ENCODE peak calls at places on chromosomes 1 and 21, in eight cellular contexts. X, L, A, N, Q, H, S and K are unnamed samples.

GRCh38 chr21:20020032-20020431 is 978.2 kb upstream of the NCAM2 start:
- DNase-seq in A (no peak), L (no peak), H (no peak), S (no peak), Q (no peak), X (no peak), N (no peak), K (no peak)

GRCh38 chr1:67838180-67838912 is 5.1 kb upstream of the GNG12 start:
- DNase-seq in S (no peak), Q (no peak), A (no peak), N (no peak), X (no peak), H (peak; percentile 84), L (no peak), K (no peak)

GRCh38 chr21:39386194-39386593 is 37.3 kb upstream of the HMGN1 start:
- DNase-seq in X (no peak), Q (no peak), L (no peak), N (no peak), S (peak; percentile 73), A (no peak), H (no peak), K (no peak)

GRCh38 chr1:24963099-24963872 is 33.2 kb upstream of the RUNX3 start:
- DNase-seq in L (peak; percentile 65), H (no peak), A (no peak), S (no peak), N (no peak), X (no peak), Q (no peak), K (no peak)

GRCh38 chr1:165328136-165328535 is 28.4 kb downstream of the LMX1A start:
- DNase-seq in S (no peak), A (no peak), H (no peak), N (no peak), Q (no peak), L (no peak), X (no peak), K (no peak)

GRCh38 chr21:42156690-42157605 is 62.0 kb upstream of the ABCG1 start:
- DNase-seq in H (no peak), X (no peak), L (no peak), Q (no peak), S (peak; percentile 61), N (no peak), A (no peak), K (no peak)

GRCh38 chr1:57164584-57164983 is 198.8 kb upstream of the C8B start:
- DNase-seq in Q (no peak), X (no peak), N (no peak), H (no peak), S (no peak), A (no peak), L (no peak), K (no peak)

GRCh38 chr1:12063141-12064072 is at the start of gene TNFRSF8:
- DNase-seq in S (no peak), Q (no peak), H (peak; percentile 50), L (peak; percentile 44), N (no peak), X (no peak), A (no peak), K (no peak)

GRCh38 chr1:13943055-13943454 is 243.1 kb downstream of the PRDM2 start:
- DNase-seq in N (no peak), L (no peak), X (no peak), S (no peak), Q (no peak), H (no peak), A (no peak), K (no peak)

GRCh38 chr1:87588445-87588844 is 259.8 kb downstream of the LMO4 start:
- DNase-seq in S (no peak), N (no peak), Q (no peak), A (no peak), H (no peak), L (no peak), X (no peak), K (no peak)

GRCh38 chr1:33346921-33347649 is 26.2 kb upstream of the A3GALT2 start:
- DNase-seq in Q (peak; percentile 44), X (peak; percentile 40), N (no peak), L (no peak), A (no peak), S (no peak), H (peak; percentile 94), K (no peak)

GRCh38 chr1:170461362-170461761 is 70.6 kb upstream of the GORAB start:
- DNase-seq in X (no peak), Q (no peak), H (peak; percentile 86), N (no peak), A (no peak), S (no peak), L (no peak), K (no peak)

GRCh38 chr1:25068829-25069228 is 138.8 kb upstream of the RUNX3 start:
- DNase-seq in X (no peak), H (no peak), A (no peak), L (no peak), Q (no peak), S (peak; percentile 26), N (no peak), K (no peak)

GRCh38 chr1:224168859-224169380 is 14.1 kb upstream of the DEGS1 start:
- DNase-seq in Q (peak; percentile 35), N (no peak), S (no peak), L (no peak), H (peak; percentile 97), X (no peak), A (no peak), K (no peak)

GRCh38 chr1:24935615-24936484 is 5.8 kb upstream of the RUNX3 start:
- DNase-seq in X (no peak), Q (no peak), S (no peak), L (no peak), A (no peak), H (no peak), N (no peak), K (no peak)

GRCh38 chr1:225410036-225410435 is 17.8 kb downstream of the LBR start:
- DNase-seq in N (no peak), A (no peak), S (no peak), H (no peak), L (no peak), X (no peak), Q (no peak), K (no peak)

DNA sequence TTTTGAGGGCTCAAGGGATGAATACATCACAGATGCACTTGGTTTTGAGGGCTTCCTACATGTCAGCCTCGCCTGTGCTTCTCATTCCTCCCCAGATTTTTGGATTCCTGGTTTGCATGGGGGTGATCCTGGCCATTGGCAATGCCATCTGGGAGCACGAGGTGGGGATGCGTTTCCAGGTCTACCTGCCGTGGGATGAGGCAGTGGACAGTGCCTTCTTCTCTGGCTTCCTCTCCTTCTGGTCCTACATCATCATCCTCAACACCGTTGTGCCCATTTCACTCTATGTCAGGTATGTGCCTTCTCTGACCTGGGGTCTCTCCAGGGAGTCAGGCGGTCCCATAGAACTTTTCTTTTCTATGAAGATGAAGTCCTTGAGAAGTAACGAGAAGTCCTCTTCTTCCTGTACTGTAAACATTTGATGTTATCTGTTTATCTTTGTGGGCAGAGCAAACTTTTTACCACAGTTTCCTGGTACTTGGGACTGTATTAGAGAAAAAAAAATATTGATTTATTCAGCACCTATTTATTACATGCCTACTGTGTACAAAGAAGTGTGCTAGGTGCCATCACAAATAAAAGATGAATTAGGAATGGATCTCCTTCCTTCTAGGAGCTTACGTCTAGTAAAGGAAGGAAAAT is 12.0 kb downstream of the ATP8B2 start:
- DNase-seq in N (no peak), A (no peak), L (no peak), Q (no peak), S (no peak), H (no peak), X (no peak), K (no peak)
- H3K27ac ChIP-seq in N (no peak overlapping the region), A (peak overlapping the region; percentile 44), L (peak overlapping the region; percentile 36), Q (no peak overlapping the region), S (no peak overlapping the region), H (no peak overlapping the region), X (no peak overlapping the region), K (no peak overlapping the region)

GRCh38 chr1:94658221-94658620 is 116.7 kb upstream of the F3 start:
- DNase-seq in S (no peak), H (peak; percentile 81), L (no peak), Q (no peak), N (no peak), X (no peak), A (no peak), K (no peak)
- H3K27ac ChIP-seq in S (no peak overlapping the region), H (no peak overlapping the region), L (no peak overlapping the region), Q (no peak overlapping the region), N (no peak overlapping the region), X (peak overlapping the region; percentile 46), A (peak overlapping the region; percentile 55), K (peak overlapping the region; percentile 96)

DNA sequence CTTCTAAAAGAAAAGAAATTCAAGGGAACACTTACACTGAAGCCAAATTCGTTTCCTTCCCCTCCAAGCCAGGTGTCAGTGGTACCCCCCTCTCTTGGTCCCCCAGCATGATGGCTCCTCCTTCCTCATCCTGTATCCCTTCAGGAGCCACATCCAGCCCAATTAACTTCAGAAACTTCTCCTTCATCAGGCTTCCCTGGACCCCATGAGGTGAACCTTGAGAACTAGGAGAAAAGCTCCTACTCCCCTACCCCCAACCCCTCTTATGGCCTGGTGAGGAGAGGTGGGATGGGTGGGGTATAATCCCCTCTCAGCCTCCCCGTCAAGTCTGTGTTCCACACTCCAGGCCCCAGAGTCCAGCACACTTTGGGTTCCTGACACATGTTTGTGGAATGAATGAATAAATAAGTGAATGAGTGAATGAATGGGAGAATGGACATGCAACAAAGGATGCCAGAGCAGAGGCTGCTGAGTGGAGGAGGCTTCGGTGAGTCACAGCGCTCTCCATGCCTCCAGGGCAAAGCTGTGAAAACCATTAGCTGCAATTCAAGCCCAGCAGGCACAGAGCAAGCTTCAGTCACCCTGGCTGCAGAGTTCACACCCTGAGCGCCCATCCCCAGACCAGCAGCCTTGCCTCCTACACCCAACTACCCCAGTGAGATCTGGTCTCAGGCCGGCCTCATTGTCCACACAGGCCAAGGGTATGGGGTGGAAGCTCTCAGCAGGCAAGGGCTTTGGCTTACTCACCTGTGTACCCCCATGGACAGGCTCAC is 43.8 kb downstream of the BATF3 start:
- DNase-seq in X (peak; percentile 7), H (peak; percentile 45), A (no peak), N (no peak), L (no peak), Q (no peak), S (no peak), K (no peak)
- H3K27ac ChIP-seq in X (no peak overlapping the region), H (no peak overlapping the region), A (no peak overlapping the region), N (no peak overlapping the region), L (no peak overlapping the region), Q (no peak overlapping the region), S (no peak overlapping the region), K (no peak overlapping the region)

DNA sequence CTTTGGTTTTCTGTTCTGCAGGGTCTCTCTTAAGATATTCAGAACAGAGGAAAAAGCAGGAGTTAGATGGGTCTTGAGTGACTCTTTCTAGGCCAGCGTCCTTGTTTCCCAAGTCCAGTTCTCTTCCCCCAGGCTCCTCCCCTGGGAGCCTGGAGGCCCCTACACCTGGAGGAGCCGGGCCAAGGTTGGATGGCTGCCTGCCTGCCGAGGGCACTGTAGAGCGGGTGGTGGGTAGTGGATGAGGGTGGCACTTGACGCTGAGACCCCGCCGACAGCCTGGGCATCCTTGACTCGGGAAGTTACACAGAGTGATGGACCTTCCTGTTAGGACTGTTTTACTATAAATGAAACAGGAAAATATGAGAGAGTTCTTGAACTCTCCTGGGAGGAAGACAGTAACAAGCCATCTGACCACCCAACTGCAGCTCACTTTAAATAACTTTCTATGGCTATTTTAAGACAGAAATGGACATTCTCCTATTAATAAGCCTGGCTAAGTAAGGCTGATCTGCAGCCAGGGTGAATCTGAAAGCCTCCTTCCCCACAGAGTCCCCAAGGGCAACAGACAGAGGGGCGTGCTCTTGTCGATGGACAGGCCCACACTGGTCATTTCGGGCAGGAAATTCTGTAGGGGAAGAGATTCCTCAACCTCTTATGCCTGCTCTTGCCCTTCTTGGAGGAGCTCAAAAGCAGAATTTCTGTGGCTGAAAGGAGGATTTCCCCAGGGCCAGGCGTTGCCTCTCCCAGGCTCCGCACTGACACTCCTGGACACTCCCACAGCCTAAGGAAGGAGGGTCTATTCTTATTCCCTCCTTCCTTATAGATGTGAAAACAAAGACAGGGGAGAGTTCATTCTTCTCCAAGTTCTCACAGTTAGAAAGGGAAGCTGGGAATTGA is 17.7 kb upstream of the KANK4 start:
- DNase-seq in N (no peak), L (no peak), X (no peak), S (no peak), A (no peak), Q (no peak), H (no peak), K (no peak)
- H3K27ac ChIP-seq in N (peak overlapping the region; percentile 65), L (no peak overlapping the region), X (no peak overlapping the region), S (peak overlapping the region; percentile 72), A (peak overlapping the region; percentile 42), Q (no peak overlapping the region), H (no peak overlapping the region), K (peak overlapping the region; percentile 32)